ENCODE peak calls at places on chromosomes 4 and X, in five cellular contexts. G, D, U, E and M are unnamed samples.

GRCh38 chr4:1676605-1677525 is 7.2 kb downstream of the FAM53A start:
- DNase-seq in E (no peak), G (no peak), U (no peak), D (no peak), M (no peak)

GRCh38 chrX:73876897-73877296 is 313.9 kb downstream of the CHIC1 start:
- DNase-seq in E (no peak), U (no peak), G (no peak), D (no peak), M (no peak)

GRCh38 chr4:112735474-112735951 is 98.6 kb downstream of the LARP7 start:
- DNase-seq in E (no peak), G (no peak), D (no peak), U (peak), M (no peak)

GRCh38 chrX:8955521-8955920 is 78.4 kb downstream of the FAM9B start:
- DNase-seq in E (no peak), D (no peak), U (no peak), G (no peak), M (no peak)

GRCh38 chr4:24748758-24749350 is 46.5 kb upstream of the SOD3 start:
- DNase-seq in E (no peak), D (no peak), G (no peak), U (no peak), M (no peak)

GRCh38 chrX:499870-500364 is 113.2 kb upstream of the PPP2R3B start:
- DNase-seq in U (no peak), D (no peak), E (no peak), G (no peak), M (no peak)

GRCh38 chr4:576991-577498 is 950 bp upstream of the TMEM271 start:
- DNase-seq in U (no peak), D (no peak), G (no peak), E (no peak), M (no peak)

GRCh38 chrX:21873063-21873785 is 17.4 kb downstream of the YY2 start:
- DNase-seq in G (no peak), D (no peak), U (no peak), E (no peak), M (no peak)

GRCh38 chrX:69128573-69128972 is 36.7 kb downstream of the PJA1 start:
- DNase-seq in E (no peak), G (no peak), U (no peak), D (no peak), M (no peak)

GRCh38 chr4:168995537-168996295 is 14.3 kb downstream of the CBR4 start:
- DNase-seq in D (no peak), E (no peak), U (no peak), G (no peak), M (peak)

GRCh38 chr4:2077537-2078460 is 18.7 kb downstream of the NAT8L start:
- DNase-seq in D (no peak), E (no peak), U (no peak), G (no peak), M (no peak)

GRCh38 chr4:121375262-121375661 is 5.6 kb downstream of the QRFPR start:
- DNase-seq in D (no peak), U (no peak), E (no peak), G (no peak), M (no peak)

GRCh38 chr4:2302387-2303119 is 40.6 kb upstream of the MXD4 start:
- DNase-seq in G (no peak), E (no peak), U (no peak), D (no peak), M (no peak)